ENCODE peak calls at places on chromosomes 11 and 22, in four cellular contexts. Y, V, E and S are unnamed samples. For H3K79me2, the result is how much of the 10 kb centered on the place peaks cover.

GRCh38 chr11:44607324-44607962 is 42.0 kb downstream of the CD82 start:
- DNase-seq in Y (no peak), V (no peak), E (peak), S (no peak)

GRCh38 chr11:80297808-80298460 is 857.1 kb upstream of the TENM4 start:
- DNase-seq in Y (no peak), V (no peak), E (no peak), S (no peak)

GRCh38 chr11:31160504-31161422 is 208.8 kb downstream of the DCDC1 start:
- DNase-seq in Y (peak), V (no peak), E (peak), S (peak)

GRCh38 chr11:128680906-128681305 is 13.0 kb upstream of the FLI1 start:
- DNase-seq in Y (no peak), V (no peak), E (no peak), S (no peak)

GRCh38 chr22:43234299-43234988 is 47.5 kb upstream of the TTLL12 start:
- DNase-seq in Y (no peak), V (no peak), E (no peak), S (no peak)

GRCh38 chr22:46744581-46744980 is 6.5 kb upstream of the CERK start:
- DNase-seq in Y (peak), V (no peak), E (no peak), S (no peak)

GRCh38 chr22:37643225-37643847 is 3.9 kb downstream of the SH3BP1 start:
- DNase-seq in Y (no peak), V (no peak), E (peak), S (no peak)

GRCh38 chr11:120381401-120381800 is 45.2 kb downstream of the ARHGEF12 start:
- DNase-seq in Y (peak), V (no peak), E (no peak), S (no peak)

GRCh38 chr11:119339581-119340334 is 925 bp downstream of the C1QTNF5 start:
- DNase-seq in Y (peak), V (no peak), E (peak), S (no peak)

GRCh38 chr11:35615911-35616900 is 2.1 kb upstream of the FJX1 start:
- DNase-seq in Y (peak), V (no peak), E (peak), S (no peak)

GRCh38 chr11:62264004-62264403 is 6.0 kb upstream of the SCGB2A2 start:
- DNase-seq in Y (no peak), V (no peak), E (no peak), S (no peak)
- TF ChIP-seq FOSL1 in Y (no peak), V (no peak), E (no peak), S (no peak)

DNA sequence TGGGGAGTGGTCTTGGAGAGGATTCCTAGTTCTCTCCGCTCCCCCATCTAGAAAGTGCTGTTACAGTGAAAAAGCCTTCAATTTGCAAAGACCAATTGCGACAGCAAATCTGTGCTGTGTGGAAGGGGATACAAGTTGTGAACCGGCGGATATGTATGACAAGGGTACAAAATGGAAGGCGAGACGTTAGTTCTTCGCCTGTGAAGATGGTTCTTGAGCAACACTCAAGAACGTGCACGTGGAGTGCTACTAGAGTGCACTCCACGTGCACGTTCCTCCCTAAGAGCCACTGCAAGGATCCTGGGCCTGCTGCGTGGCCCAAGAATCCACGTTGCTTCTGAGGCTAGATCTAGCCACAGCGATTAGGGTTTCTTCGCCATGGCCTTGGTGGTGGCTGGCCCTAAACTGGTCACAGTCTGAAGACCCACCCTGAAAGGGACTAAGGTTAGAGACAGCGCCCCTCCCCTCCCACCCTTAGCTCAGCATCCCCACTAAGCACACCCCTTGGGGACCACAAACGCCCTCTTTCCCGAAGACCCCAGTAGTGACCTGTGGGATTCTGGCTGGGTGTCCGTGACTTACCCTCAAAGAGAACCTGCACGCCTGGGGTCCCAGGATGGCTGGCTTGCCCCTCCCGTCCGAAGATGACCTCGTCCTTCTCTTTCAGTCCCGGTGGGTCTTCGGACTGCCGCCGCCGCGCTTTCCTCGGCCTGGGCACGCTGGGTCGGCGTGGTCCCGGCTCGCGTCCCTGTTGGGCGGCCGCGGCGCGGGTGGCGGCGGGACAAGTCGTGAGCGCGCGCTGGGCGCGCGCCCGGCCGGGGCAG is 519 bp upstream of the PDE3B start:
- DNase-seq in Y (no peak), V (no peak), E (peak), S (no peak)
- H3K79me2 ChIP-seq in Y (half or more), V (under half), E (half or more), S (under half)

DNA sequence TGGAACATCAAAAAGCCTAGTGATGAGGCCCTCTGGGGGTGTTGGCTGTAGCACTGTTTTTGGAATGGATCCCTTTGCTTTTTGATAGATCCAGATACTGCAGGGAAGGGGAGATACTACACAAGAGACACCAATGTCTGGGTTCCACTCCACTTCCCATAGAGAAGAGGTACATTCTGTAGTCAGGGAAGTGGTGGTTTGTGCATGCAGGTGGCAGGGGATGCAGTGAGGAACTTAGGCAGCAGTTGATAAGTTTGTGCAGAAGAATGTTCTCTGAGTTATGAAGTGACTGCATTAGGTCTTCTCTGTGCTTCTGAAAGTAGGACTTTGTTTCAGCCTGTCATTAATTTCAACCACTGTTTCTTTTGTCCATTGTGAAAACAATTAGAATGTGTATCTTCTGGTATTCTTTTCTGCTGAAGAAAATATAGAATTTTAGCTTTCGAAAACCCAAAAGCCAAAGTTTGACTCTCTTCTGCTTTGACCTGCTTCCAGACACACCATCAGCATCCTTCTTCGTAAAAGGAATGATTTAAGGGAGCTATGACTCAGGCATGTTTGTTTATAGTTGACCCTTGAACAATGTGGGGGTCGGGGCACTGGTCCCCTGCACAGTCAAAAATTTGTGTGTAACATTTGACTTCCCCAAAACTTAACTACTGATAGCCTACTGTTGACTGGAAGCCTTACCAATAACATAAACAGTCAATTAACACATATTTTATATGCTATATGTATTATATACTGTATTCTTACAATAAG is 25.6 kb downstream of the PANX1 start:
- DNase-seq in Y (no peak), V (no peak), E (no peak), S (no peak)
- TF ChIP-seq FOSL1 in Y (no peak), V (no peak), E (no peak), S (no peak)

GRCh38 chr22:44259366-44260215 is 53.2 kb downstream of the SHISAL1 start:
- DNase-seq in Y (no peak), V (no peak), E (no peak), S (no peak)

GRCh38 chr22:44260216-44261035 is 52.3 kb downstream of the SHISAL1 start:
- DNase-seq in Y (no peak), V (no peak), E (no peak), S (no peak)

GRCh38 chr22:44261861-44262595 is 50.7 kb downstream of the SHISAL1 start:
- DNase-seq in Y (no peak), V (no peak), E (peak), S (no peak)

GRCh38 chr22:44263547-44263946 is 49.2 kb downstream of the SHISAL1 start:
- DNase-seq in Y (no peak), V (no peak), E (no peak), S (no peak)

DNA sequence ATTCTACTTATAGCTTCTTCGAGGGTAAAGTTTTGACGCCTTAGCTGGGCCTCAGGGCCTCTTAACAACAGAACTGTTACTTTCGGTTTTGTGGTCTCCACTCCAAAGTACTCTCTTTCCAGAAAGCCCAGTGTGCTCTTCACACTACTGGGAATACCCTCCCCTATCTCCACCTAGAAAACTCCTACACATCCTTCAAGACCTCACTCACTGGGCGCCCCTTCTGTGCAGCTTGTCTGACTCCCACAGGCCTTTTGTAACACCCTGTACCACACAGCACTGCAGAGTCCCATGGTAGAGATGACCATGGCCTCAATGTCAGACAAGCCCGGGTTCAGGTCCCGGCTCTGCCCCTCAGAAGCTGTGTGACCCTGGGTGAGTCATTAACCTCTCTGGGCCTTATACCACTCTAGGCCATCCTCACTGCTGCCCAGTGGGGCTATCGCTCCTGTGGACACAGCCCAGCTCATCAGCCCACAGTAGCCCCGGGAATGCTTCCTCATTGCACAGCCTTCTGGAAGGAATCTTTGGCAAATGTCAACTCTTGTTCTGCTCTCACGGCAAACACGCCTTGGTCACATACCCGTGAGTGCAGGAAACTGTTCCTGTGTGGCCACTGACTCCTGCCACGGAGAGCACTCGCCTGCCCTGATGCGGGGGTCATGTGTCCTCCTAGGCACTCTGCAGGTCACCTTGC is 51.4 kb downstream of the SHISAL1 start:
- DNase-seq in Y (no peak), V (no peak), E (no peak), S (no peak)
- H3K79me2 ChIP-seq in Y (under half), V (under half), E (under half), S (under half)

DNA sequence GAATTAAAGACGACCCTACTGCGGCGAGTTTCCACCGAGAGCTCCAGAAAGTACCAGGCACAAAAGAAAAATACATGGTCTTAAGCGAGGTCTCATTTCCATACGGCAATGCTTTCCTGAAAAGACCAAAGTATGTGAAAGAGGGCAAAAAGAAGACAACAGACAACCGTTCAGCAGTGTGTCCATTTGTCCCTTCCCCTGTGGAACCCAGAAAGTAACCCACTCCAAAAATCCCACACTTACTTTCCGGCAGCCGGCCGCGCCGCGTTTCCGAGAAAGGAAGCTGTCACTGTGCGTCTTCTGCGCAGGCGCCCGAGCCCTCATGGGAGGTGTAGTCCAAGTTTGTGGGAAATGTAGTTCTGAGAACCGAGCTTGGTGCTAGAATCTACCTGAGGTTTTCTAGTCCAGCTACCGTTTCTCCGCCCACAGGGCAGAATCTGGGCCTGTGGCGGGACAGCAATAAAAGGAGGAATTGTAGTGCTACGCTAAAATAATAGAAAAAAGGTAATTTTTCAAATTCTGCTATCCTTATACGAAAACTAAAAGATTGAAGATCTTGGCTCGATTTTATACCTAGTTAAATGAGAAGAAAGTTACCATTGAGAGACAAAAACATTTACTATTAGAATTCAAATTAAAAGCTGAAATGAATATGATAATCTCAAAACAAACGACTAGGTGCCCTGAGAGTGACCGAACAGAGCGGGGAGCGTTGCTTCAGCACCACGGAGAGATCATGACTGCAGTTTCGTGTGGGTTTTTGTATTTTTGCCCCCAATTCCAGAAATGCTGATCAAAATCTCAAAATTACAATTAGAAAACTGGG is at the start of gene PUS3:
- DNase-seq in Y (peak), V (peak), E (peak), S (peak)
- TF ChIP-seq FOSL1 in Y (no peak), V (no peak), E (no peak), S (no peak)

GRCh38 chr11:72350752-72351151 is 83.6 kb downstream of the CLPB start:
- DNase-seq in Y (no peak), V (no peak), E (no peak), S (no peak)

GRCh38 chr11:72347691-72348090 is 86.6 kb downstream of the CLPB start:
- DNase-seq in Y (no peak), V (no peak), E (no peak), S (no peak)

GRCh38 chr11:72349053-72349452 is 85.3 kb downstream of the CLPB start:
- DNase-seq in Y (no peak), V (no peak), E (no peak), S (no peak)

GRCh38 chr11:72348250-72348649 is 86.1 kb downstream of the CLPB start:
- DNase-seq in Y (no peak), V (no peak), E (no peak), S (no peak)

GRCh38 chr11:72349616-72350218 is 84.6 kb downstream of the CLPB start:
- DNase-seq in Y (no peak), V (no peak), E (peak), S (no peak)
- H3K79me2 ChIP-seq in Y (under half), V (under half), E (under half), S (under half)

GRCh38 chr11:104127828-104128227 is 36.1 kb downstream of the PDGFD start:
- DNase-seq in Y (no peak), V (no peak), E (no peak), S (no peak)
- TF ChIP-seq FOSL1 in Y (no peak), V (no peak), E (no peak), S (no peak)

GRCh38 chr22:29628982-29629381 is 25.5 kb downstream of the NF2 start:
- DNase-seq in Y (no peak), V (no peak), E (no peak), S (no peak)

GRCh38 chr22:29629382-29630179 is 26.1 kb downstream of the NF2 start:
- DNase-seq in Y (no peak), V (no peak), E (peak), S (no peak)

GRCh38 chr22:29627196-29627535 is 23.7 kb downstream of the NF2 start:
- DNase-seq in Y (no peak), V (no peak), E (no peak), S (no peak)

GRCh38 chr22:29625090-29625825 is 21.8 kb downstream of the NF2 start:
- DNase-seq in Y (peak), V (no peak), E (peak), S (no peak)

DNA sequence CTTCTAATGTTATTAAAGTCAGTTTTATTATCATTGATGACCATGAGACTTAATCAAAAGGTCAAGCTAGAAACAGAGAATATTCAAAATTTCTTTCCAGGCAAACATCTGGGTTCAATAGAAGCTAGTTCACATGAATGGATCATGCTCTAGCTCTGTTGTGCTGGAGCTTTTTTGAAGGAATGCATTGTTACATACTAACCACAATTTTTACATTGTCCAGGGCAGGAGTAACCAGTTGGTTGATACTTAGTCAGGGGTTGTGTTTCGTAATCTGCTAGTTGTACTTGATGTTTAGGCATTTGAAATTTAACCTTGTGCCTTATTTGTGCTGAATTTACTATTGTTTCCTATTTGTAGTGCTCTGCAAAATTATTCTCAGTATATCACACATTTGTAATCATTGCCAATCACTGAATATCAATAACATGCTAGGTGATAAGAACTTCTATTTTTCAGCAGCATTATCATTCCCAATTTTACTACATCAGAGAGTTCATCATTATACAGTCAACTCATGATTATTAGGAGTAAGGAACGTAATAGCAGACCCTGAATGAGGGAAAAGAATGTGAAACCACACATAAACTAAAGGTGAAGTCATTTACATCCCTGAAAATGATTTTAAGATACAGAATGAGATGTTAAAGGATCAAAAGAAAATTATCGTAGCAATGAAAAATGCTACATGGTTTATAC is 23.2 kb downstream of the NF2 start:
- DNase-seq in Y (peak), V (no peak), E (no peak), S (no peak)
- H3K79me2 ChIP-seq in Y (under half), V (under half), E (half or more), S (half or more)

GRCh38 chr11:76320929-76321328 is 60.0 kb downstream of the THAP12 start:
- DNase-seq in Y (no peak), V (no peak), E (no peak), S (no peak)

GRCh38 chr11:76321340-76321739 is 59.6 kb downstream of the THAP12 start:
- DNase-seq in Y (no peak), V (no peak), E (no peak), S (no peak)

GRCh38 chr11:76317296-76317695 is 63.6 kb downstream of the THAP12 start:
- DNase-seq in Y (no peak), V (no peak), E (no peak), S (no peak)

GRCh38 chr11:76316726-76317125 is 64.2 kb downstream of the THAP12 start:
- DNase-seq in Y (no peak), V (no peak), E (no peak), S (no peak)

GRCh38 chr11:76318744-76319384 is 62.1 kb downstream of the THAP12 start:
- DNase-seq in Y (peak), V (peak), E (peak), S (peak)
- TF ChIP-seq FOSL1 in Y (no peak), V (no peak), E (no peak), S (no peak)

GRCh38 chr11:6301096-6301495 is 19.2 kb downstream of the CAVIN3 start:
- DNase-seq in Y (no peak), V (no peak), E (no peak), S (no peak)

GRCh38 chr11:6307879-6308278 is 12.4 kb downstream of the CAVIN3 start:
- DNase-seq in Y (no peak), V (no peak), E (no peak), S (no peak)

GRCh38 chr11:6300325-6300724 is 20.0 kb downstream of the CAVIN3 start:
- DNase-seq in Y (no peak), V (no peak), E (no peak), S (no peak)

GRCh38 chr11:6298605-6299004 is 21.7 kb downstream of the CAVIN3 start:
- DNase-seq in Y (peak), V (no peak), E (peak), S (peak)

DNA sequence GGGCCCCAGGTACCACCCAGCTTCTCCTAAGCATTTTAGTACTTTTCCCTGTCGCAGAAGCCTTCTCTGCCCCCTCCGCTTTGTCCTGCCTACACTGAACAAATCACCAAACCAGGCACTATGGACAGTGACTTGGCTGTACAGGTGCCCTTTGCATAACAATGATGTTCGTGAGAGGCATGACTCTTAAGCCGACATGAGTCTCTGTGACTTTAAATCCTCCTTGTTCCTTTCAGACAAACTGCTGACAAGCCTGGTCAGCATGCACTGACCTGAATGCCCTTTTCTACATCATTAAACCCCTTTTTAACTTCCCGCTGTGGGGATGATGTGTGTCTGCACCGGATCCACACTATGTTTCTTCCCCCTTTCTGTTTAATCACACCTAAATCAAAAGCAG is 16.6 kb downstream of the CAVIN3 start:
- DNase-seq in Y (no peak), V (no peak), E (no peak), S (no peak)
- H3K79me2 ChIP-seq in Y (under half), V (under half), E (under half), S (under half)